ENCODE peak calls at places on chromosomes 5 and 9, in five cellular contexts. L is sigmoid colon; B is PC-3; Q is Jurkat, Clone E6-1; F is fibroblast of the aortic adventitia. K is an unnamed sample.

GRCh38 chr9:36728651-36729520 is 156.2 kb downstream of the MELK start:
- DNase-seq in L (no peak), F (peak; percentile 82), B (peak; percentile 72), Q (peak; percentile 50), K (peak; percentile 23)

GRCh38 chr9:76594764-76595410 is 135.9 kb downstream of the GCNT1 start:
- DNase-seq in B (no peak), F (no peak), L (no peak), Q (no peak), K (no peak)

GRCh38 chr5:92800360-92800759 is 780.7 kb downstream of the NR2F1-AS1 start:
- DNase-seq in L (no peak), B (no peak), F (peak; percentile 23), Q (no peak), K (peak; percentile 19)

GRCh38 chr5:56003179-56003578 is 8.4 kb upstream of the IL6ST start:
- DNase-seq in L (no peak), Q (no peak), B (peak; percentile 66), F (peak; percentile 75), K (no peak)

GRCh38 chr5:32342656-32343055 is 29.9 kb upstream of the MTMR12 start:
- DNase-seq in B (no peak), L (no peak), F (no peak), Q (no peak), K (no peak)

GRCh38 chr9:91560301-91560700 is 136.7 kb upstream of the NFIL3 start:
- DNase-seq in L (no peak), B (no peak), F (peak; percentile 74), Q (no peak), K (peak; percentile 45)

GRCh38 chr9:116358251-116358650 is 204.7 kb downstream of the PAPPA start:
- DNase-seq in F (no peak), Q (no peak), B (no peak), L (no peak), K (no peak)

GRCh38 chr9:18390393-18390792 is 83.6 kb upstream of the ADAMTSL1 start:
- DNase-seq in B (no peak), L (no peak), Q (no peak), F (peak; percentile 74), K (no peak)

GRCh38 chr5:169991115-169991514 is 10.8 kb upstream of the INSYN2B start:
- DNase-seq in Q (no peak), F (no peak), B (no peak), L (no peak), K (no peak)

GRCh38 chr5:160369990-160370712 is at the start of gene C1QTNF2:
- DNase-seq in L (peak; percentile 84), Q (no peak), B (peak; percentile 35), F (peak; percentile 72), K (no peak)

GRCh38 chr5:167730121-167730520 is 561.3 kb upstream of the WWC1 start:
- DNase-seq in Q (no peak), B (peak; percentile 69), L (no peak), F (peak; percentile 94), K (peak; percentile 92)

GRCh38 chr9:32742296-32742695 is 41.0 kb upstream of the TMEM215 start:
- DNase-seq in B (peak; percentile 75), Q (no peak), L (no peak), F (no peak), K (peak; percentile 17)

GRCh38 chr5:17879276-17879675 is 245.0 kb downstream of the TAF11L14 start:
- DNase-seq in B (peak; percentile 77), F (no peak), L (no peak), Q (no peak), K (no peak)

GRCh38 chr5:35230043-35230611 is at the start of gene PRLR:
- DNase-seq in B (peak; percentile 21), Q (no peak), F (peak; percentile 27), L (peak; percentile 78), K (no peak)

GRCh38 chr9:121498150-121498486 is 1.5 kb downstream of the GGTA1 start:
- DNase-seq in B (peak; percentile 76), F (peak; percentile 71), L (no peak), Q (peak; percentile 69), K (no peak)

GRCh38 chr5:142192296-142192695 is 83.7 kb downstream of the NDFIP1 start:
- DNase-seq in B (peak; percentile 43), L (no peak), Q (no peak), F (no peak), K (no peak)

GRCh38 chr9:17065062-17065461 is 69.8 kb upstream of the CNTLN start:
- DNase-seq in L (no peak), B (peak; percentile 71), F (peak; percentile 49), Q (no peak), K (no peak)

GRCh38 chr9:6484210-6484609 is 71.2 kb downstream of the UHRF2 start:
- DNase-seq in Q (no peak), B (no peak), L (no peak), F (no peak), K (no peak)

GRCh38 chr5:132557425-132557805 is 638 bp downstream of the RAD50 start:
- DNase-seq in L (peak; percentile 71), Q (peak; percentile 26), F (peak; percentile 34), B (peak; percentile 51), K (no peak)

GRCh38 chr9:112327718-112328450 is 5.5 kb downstream of the PTBP3 start:
- DNase-seq in L (no peak), Q (no peak), F (no peak), B (no peak), K (no peak)

GRCh38 chr5:135890867-135891266 is 4.8 kb downstream of the IL9 start:
- DNase-seq in F (no peak), L (no peak), Q (peak; percentile 54), B (no peak), K (no peak)

GRCh38 chr9:68851657-68852056 is 146.6 kb downstream of the PIP5K1B start:
- DNase-seq in Q (no peak), F (no peak), B (peak; percentile 35), L (no peak), K (no peak)

GRCh38 chr9:96206156-96206751 is 95.7 kb downstream of the HSD17B3 start:
- DNase-seq in F (no peak), L (no peak), B (no peak), Q (no peak), K (no peak)

GRCh38 chr5:151961557-151961956 is 36.9 kb upstream of the GLRA1 start:
- DNase-seq in B (no peak), Q (no peak), F (no peak), L (no peak), K (no peak)

GRCh38 chr5:170509323-170509660 is 5.5 kb downstream of the KCNIP1 start:
- DNase-seq in L (no peak), Q (no peak), B (no peak), F (no peak), K (no peak)

GRCh38 chr5:88787856-88788255 is 95.1 kb downstream of the MEF2C start:
- DNase-seq in F (no peak), B (peak; percentile 81), L (no peak), Q (no peak), K (no peak)

GRCh38 chr5:16585028-16585667 is 31.6 kb downstream of the RETREG1 start:
- DNase-seq in L (no peak), B (peak; percentile 51), F (no peak), Q (no peak), K (no peak)

GRCh38 chr5:9015250-9015936 is 530.5 kb downstream of the SEMA5A start:
- DNase-seq in Q (no peak), B (no peak), L (no peak), F (no peak), K (peak; percentile 36)

GRCh38 chr5:33850100-33850594 is 41.6 kb downstream of the ADAMTS12 start:
- DNase-seq in F (peak; percentile 50), Q (peak; percentile 81), B (peak; percentile 90), L (no peak), K (no peak)

GRCh38 chr5:121108725-121109124 is 644.6 kb downstream of the PRR16 start:
- DNase-seq in L (no peak), B (peak; percentile 2), F (no peak), Q (no peak), K (no peak)
- H3K4me3 ChIP-seq in L (no peak overlapping the region), B (no peak overlapping the region), F (no peak overlapping the region), Q (no peak overlapping the region), K (no peak overlapping the region)

GRCh38 chr9:29514862-29515261 is 1941.6 kb upstream of the C9orf72 start:
- DNase-seq in B (no peak), Q (no peak), L (no peak), F (no peak), K (no peak)

GRCh38 chr9:29511680-29512079 is 1938.4 kb upstream of the C9orf72 start:
- DNase-seq in F (no peak), Q (no peak), L (no peak), B (no peak), K (no peak)

GRCh38 chr9:29514336-29514735 is 1941.1 kb upstream of the C9orf72 start:
- DNase-seq in F (peak; percentile 0), L (no peak), B (no peak), Q (no peak), K (no peak)
- H3K4me3 ChIP-seq in F (no peak overlapping the region), L (no peak overlapping the region), B (no peak overlapping the region), Q (no peak overlapping the region), K (no peak overlapping the region)

DNA sequence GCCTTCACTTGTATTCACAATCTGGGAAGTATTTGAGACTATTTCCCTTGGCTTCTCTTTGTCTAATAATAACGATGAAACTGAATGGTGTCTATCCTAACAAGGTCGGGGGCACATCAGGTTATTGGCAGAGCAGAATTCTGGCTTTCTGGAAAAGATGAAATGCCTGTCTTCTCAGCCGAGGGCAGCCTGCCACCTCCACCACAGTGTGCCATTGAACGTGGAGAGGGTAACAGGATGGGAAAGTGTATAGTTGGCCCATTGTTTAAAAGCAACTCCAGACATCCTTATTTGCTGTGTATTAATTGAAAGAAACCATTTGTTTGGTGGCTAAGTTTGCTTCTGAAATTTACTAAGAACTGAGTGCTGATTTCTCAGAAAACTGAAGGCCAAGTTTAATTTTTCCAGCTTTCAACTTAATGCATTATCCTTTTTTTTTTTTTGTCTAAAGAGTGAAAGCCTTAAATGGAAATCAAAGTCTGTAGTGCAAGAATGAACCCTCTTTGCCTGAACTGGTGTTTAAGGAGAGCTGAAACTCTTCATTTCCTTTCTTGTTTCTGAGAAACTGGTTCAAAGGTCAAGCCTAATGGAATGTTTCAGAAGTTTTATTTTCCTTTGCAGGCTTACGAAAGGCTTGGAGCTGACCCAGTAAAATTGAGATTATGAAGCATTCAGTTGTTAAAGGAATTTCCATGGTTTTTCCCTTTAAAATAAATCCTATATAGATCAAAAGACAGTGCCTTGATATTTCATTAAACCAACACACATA is 563.7 kb upstream of the DAP start:
- DNase-seq in F (no peak), L (no peak), B (no peak), Q (no peak), K (no peak)
- H3K4me3 ChIP-seq in F (no peak overlapping the region), L (no peak overlapping the region), B (no peak overlapping the region), Q (no peak overlapping the region), K (no peak overlapping the region)

GRCh38 chr5:154844800-154845199 is 5.6 kb downstream of the FAXDC2 start:
- DNase-seq in L (no peak), F (no peak), Q (no peak), B (no peak), K (no peak)

GRCh38 chr5:154850255-154851062 is at the start of gene FAXDC2:
- DNase-seq in B (no peak), F (peak; percentile 89), Q (no peak), L (peak; percentile 93), K (no peak)

GRCh38 chr5:154851351-154851750 is 948 bp upstream of the FAXDC2 start:
- DNase-seq in L (no peak), F (no peak), Q (no peak), B (no peak), K (no peak)

GRCh38 chr5:154849791-154850201 is 607 bp downstream of the FAXDC2 start:
- DNase-seq in F (peak; percentile 72), B (no peak), L (no peak), Q (no peak), K (no peak)

DNA sequence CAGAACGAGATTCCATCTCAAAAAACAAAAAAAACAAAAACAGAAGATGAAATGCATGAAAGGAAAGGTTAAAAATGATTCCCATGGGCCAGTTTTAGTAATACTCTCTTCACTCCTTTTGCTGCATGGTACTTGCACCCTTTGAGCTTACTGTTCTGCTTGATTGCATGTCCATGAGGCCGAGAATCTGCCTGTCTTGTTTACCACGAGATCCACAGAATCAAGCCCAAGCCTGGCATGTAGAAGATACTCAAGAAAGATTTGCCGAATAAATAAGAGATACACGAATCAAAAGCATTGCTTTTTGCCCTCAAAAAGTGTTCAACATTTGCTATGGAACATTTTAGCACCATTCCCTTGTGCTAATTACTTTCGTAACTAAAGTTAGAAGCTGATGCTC is 1.1 kb downstream of the FAXDC2 start:
- DNase-seq in B (no peak), F (no peak), L (no peak), Q (no peak), K (no peak)
- H3K4me3 ChIP-seq in B (no peak overlapping the region), F (peak overlapping the region; percentile 74), L (peak overlapping the region; percentile 59), Q (no peak overlapping the region), K (peak overlapping the region; percentile 54)

K was measured in AG04449.